ENCODE peak calls at places on chromosomes 7 and 10, in seven cellular contexts. F is fibroblast of the aortic adventitia; J is effector memory CD4-positive, alpha-beta T cell; P is coronary artery; I is BJ; A is astrocyte of the spinal cord; S is cardiac muscle cell. Y is an unnamed sample.

GRCh38 chr7:99455874-99456273 is 10.1 kb downstream of the ATP5MF start:
- DNase-seq in J (no peak), P (no peak), I (no peak), S (no peak), F (no peak), A (no peak), Y (no peak)

GRCh38 chr7:11843113-11843765 is 11.2 kb upstream of the THSD7A start:
- DNase-seq in F (no peak), A (peak), P (no peak), S (no peak), I (no peak), J (no peak), Y (no peak)

GRCh38 chr7:102912742-102913141 is at the start of gene LRRC17:
- DNase-seq in A (peak), J (no peak), S (peak), F (peak), P (no peak), I (no peak), Y (peak)

GRCh38 chr10:7610651-7611389 is 55.9 kb downstream of the ITIH5 start:
- DNase-seq in A (peak), S (peak), P (peak), J (no peak), F (peak), I (peak), Y (peak)

GRCh38 chr10:74923556-74923955 is 97.2 kb downstream of the KAT6B start:
- DNase-seq in A (no peak), F (no peak), S (no peak), P (no peak), I (no peak), J (no peak), Y (no peak)

GRCh38 chr10:79196470-79197461 is 128.0 kb downstream of the ZMIZ1 start:
- DNase-seq in A (no peak), P (no peak), I (no peak), F (peak), J (peak), S (peak), Y (no peak)

GRCh38 chr10:114271779-114272167 is 32.7 kb downstream of the VWA2 start:
- DNase-seq in A (peak), J (no peak), I (peak), P (no peak), S (peak), F (peak), Y (peak)

GRCh38 chr10:49539320-49539885 is 482 bp upstream of the ERCC6 start:
- DNase-seq in S (peak), F (peak), J (peak), P (peak), I (no peak), A (peak), Y (no peak)

GRCh38 chr10:88456730-88457129 is 126.4 kb downstream of the RNLS start:
- DNase-seq in F (peak), J (no peak), A (peak), S (peak), P (no peak), I (peak), Y (peak)

GRCh38 chr10:44618910-44619309 is 234.0 kb upstream of the CXCL12 start:
- DNase-seq in S (no peak), F (no peak), P (no peak), J (no peak), A (no peak), I (no peak), Y (no peak)

GRCh38 chr7:104814671-104815400 is 199.2 kb upstream of the KMT2E start:
- DNase-seq in S (no peak), I (no peak), F (no peak), A (no peak), J (no peak), P (no peak), Y (no peak)

GRCh38 chr7:144827581-144828139 is 8.2 kb downstream of the TPK1 start:
- DNase-seq in J (no peak), F (peak), A (peak), I (no peak), S (peak), P (no peak), Y (no peak)

GRCh38 chr7:116429986-116430619 is 69.4 kb upstream of the CAV2 start:
- DNase-seq in I (no peak), S (no peak), P (no peak), F (no peak), A (no peak), J (no peak), Y (no peak)

GRCh38 chr7:123557016-123557630 is 495 bp downstream of the NDUFA5 start:
- DNase-seq in I (no peak), J (no peak), A (peak), P (no peak), S (peak), F (no peak), Y (no peak)

DNA sequence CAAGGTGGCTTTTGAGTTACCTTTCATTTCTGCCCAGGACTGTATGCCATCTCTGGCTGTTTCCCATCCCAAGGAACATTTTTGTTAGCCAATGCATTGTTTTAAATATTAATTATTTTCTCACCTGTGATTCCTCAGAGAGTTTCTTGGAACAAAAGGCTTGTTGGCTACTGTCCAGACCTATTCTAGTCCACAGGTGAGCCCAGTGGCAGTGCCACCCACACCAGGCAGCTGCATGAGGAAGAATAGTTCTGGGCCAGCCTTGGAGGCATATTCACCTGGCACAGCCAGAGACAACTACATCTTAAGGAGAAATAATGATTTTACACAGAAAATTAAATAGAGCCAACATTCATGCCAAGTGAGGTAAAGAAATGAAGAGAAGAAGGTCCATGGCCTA is 123.9 kb downstream of the C1GALT1 start:
- DNase-seq in I (no peak), J (no peak), P (no peak), S (no peak), F (no peak), A (no peak), Y (no peak)
- H3K4me3 ChIP-seq in I (no peak), J (no peak), P (no peak), S (no peak), F (no peak), A (no peak), Y (no peak)

GRCh38 chr10:21517134-21517982 is 8.1 kb downstream of the SKIDA1 start:
- DNase-seq in I (no peak), P (no peak), J (no peak), A (peak), F (peak), S (peak), Y (no peak)

GRCh38 chr10:21518629-21519321 is 6.7 kb downstream of the SKIDA1 start:
- DNase-seq in S (peak), P (no peak), A (peak), I (no peak), F (peak), J (no peak), Y (no peak)

GRCh38 chr10:21519327-21519933 is 6.1 kb downstream of the SKIDA1 start:
- DNase-seq in A (no peak), F (no peak), I (no peak), S (no peak), P (no peak), J (no peak), Y (no peak)

GRCh38 chr10:21516270-21517131 is 9.0 kb downstream of the SKIDA1 start:
- DNase-seq in F (peak), S (peak), A (peak), P (peak), J (no peak), I (no peak), Y (no peak)

DNA sequence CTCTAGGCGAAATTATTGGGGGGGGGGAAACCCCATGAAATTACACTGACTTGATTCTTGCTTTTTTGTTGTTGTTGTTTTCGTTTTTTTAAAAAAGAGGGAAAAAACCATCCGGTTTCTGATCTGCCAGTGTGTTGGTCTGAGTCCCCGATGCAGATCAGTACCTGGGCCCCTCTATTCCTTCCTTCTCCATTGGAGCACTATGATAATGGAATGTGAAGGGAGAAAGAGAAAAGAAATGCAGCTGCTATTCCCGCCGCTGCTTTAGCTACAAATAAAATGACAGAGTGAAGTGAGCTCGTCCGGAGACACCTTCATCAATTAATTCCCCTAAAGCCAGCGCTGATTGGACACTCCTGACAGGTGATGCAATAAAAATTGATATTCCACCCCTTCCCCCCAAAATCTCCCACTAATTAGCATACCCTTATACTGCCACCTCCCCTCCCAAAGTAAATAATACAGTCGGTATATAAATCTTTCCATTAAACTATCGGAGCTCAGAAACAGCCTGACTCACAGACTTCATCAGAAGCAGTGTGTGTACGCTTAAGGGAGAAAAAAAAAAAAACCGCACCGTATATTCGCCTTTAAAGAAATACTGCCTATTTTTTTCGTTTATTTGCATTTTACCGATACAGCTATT is 7.4 kb downstream of the SKIDA1 start:
- DNase-seq in J (no peak), S (no peak), A (peak), P (no peak), F (peak), I (no peak), Y (no peak)
- H3K4me3 ChIP-seq in J (peak), S (peak), A (peak), P (peak), F (peak), I (peak), Y (peak)

GRCh38 chr10:97849491-97850402 is at the start of gene GOLGA7B:
- DNase-seq in F (no peak), I (no peak), S (peak), J (peak), A (no peak), P (no peak), Y (no peak)

GRCh38 chr10:97851341-97852001 is 1.8 kb downstream of the GOLGA7B start:
- DNase-seq in S (no peak), F (no peak), J (no peak), I (no peak), A (no peak), P (no peak), Y (no peak)

GRCh38 chr10:97852277-97852676 is 2.6 kb downstream of the GOLGA7B start:
- DNase-seq in S (no peak), J (no peak), P (no peak), A (no peak), F (no peak), I (no peak), Y (no peak)

GRCh38 chr10:97849101-97849490 is 547 bp upstream of the GOLGA7B start:
- DNase-seq in A (no peak), F (no peak), P (no peak), S (no peak), J (no peak), I (no peak), Y (no peak)

GRCh38 chr10:97850446-97850845 is 803 bp downstream of the GOLGA7B start:
- DNase-seq in S (peak), A (no peak), I (no peak), J (no peak), P (no peak), F (no peak), Y (no peak)
- H3K4me3 ChIP-seq in S (no peak), A (no peak), I (no peak), J (peak), P (peak), F (no peak), Y (no peak)

GRCh38 chr10:484925-485661 is 204.4 kb downstream of the DIP2C start:
- DNase-seq in P (peak), J (no peak), F (peak), S (no peak), I (no peak), A (peak), Y (no peak)
- H3K4me3 ChIP-seq in P (peak), J (peak), F (peak), S (no peak), I (peak), A (peak), Y (no peak)

GRCh38 chr7:41698114-41698513 is 4.8 kb downstream of the INHBA start:
- DNase-seq in F (peak), I (no peak), S (no peak), J (no peak), P (no peak), A (peak), Y (no peak)
- H3K4me3 ChIP-seq in F (peak), I (peak), S (peak), J (no peak), P (peak), A (peak), Y (peak)

DNA sequence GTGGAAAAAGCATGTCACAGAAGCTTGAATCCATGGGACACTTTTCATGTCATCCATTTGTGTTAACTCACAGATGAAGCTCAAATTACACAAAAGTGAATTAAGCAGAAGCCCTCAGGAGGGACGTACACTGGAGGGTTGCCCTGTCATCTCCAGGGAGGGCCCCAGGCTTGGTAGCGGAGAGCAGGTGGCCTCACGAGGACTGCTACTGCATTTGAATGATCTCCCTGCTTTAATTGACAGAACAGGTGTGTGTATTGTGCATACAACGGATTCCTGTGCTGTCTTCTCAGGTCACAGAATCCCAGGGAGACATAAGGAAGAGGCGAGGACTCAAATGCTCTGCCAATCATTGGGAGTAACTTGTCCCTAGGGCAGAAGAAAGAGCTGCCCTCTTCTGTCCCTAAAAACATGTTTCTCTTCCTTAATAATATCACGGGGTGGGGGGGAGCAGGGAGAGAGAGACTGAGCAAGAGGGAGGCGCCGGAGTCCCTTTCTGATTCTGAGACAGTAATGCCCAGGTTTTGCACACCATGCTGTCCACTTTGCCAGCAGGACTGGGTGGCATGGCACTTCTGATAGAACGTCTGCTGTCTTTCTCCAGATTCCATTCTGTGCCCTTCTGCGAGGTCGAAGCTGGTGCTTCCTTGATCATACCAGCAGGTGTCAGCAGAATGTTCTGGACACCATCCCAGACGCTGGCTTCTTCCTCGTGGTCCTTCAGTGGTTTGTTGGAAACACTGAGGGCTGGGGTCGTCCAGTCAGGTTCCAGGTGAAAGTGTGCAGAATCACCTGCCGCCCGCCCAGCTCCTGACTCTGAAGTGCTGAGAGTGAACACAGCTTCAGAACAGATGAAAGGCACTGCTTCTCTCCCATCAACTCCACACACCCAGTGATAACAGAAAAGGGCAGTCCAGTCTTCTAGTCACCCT is 26.1 kb upstream of the RASGEF1A start:
- DNase-seq in P (no peak), J (peak), S (peak), I (no peak), A (peak), F (peak), Y (no peak)
- H3K4me3 ChIP-seq in P (no peak), J (no peak), S (no peak), I (no peak), A (no peak), F (no peak), Y (no peak)

GRCh38 chr7:87038993-87039716 is 20.3 kb downstream of the ELAPOR2 start:
- DNase-seq in S (no peak), F (no peak), A (no peak), P (no peak), I (no peak), J (no peak), Y (no peak)
- H3K4me3 ChIP-seq in S (peak), F (peak), A (peak), P (no peak), I (peak), J (peak), Y (peak)

DNA sequence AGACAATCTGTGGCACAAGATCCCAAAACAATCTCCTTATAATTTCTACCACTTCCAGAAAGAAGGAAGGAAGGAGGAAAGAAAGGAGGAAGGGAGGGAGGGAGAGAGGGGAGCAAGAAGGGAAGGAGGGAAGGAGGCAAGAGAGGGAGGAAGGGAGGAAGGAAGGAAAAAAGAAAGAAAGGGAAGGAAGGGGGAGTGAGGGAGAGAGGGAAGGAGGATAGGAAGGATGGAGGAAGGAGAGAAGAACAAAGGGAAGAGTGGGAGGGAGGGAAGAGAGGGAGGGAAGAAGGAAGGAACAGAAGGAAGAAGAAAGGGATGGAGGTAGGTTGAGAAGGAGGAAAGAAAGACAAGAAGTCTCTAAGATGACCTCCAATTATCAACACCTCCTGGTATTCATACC is 185.5 kb upstream of the NFE2L3 start:
- DNase-seq in P (no peak), A (no peak), J (no peak), S (no peak), F (no peak), I (no peak), Y (no peak)
- H3K4me3 ChIP-seq in P (no peak), A (no peak), J (no peak), S (no peak), F (no peak), I (no peak), Y (no peak)